ENCODE peak calls at places on chromosome 15, in seven cellular contexts. L, I, R, E, F, J and D are unnamed samples. For H3K4me1, the result is how much of the 10 kb centered on the place peaks cover.

GRCh38 chr15:90083419-90083818 is 18.8 kb downstream of the IDH2 start:
- DNase-seq in I (no peak), L (no peak), E (no peak), R (no peak), F (no peak), J (no peak), D (no peak)

GRCh38 chr15:34472947-34473346 is 35.3 kb upstream of the GOLGA8A start:
- DNase-seq in R (no peak), F (no peak), E (no peak), I (no peak), L (no peak), J (no peak), D (no peak)

GRCh38 chr15:63044077-63044644 is 1.6 kb downstream of the TPM1 start:
- DNase-seq in I (no peak), L (no peak), F (no peak), R (no peak), J (no peak), E (no peak), D (no peak)

GRCh38 chr15:65377976-65378366 is at the start of gene IGDCC3:
- DNase-seq in J (peak), F (no peak), R (peak), E (no peak), L (no peak), I (no peak), D (no peak)

GRCh38 chr15:40088929-40089755 is 19.5 kb downstream of the BMF start:
- DNase-seq in R (peak), L (no peak), I (peak), J (no peak), E (no peak), F (no peak), D (no peak)

GRCh38 chr15:45665261-45665660 is 30.4 kb downstream of the SQOR start:
- DNase-seq in R (no peak), E (no peak), F (no peak), L (no peak), J (no peak), I (no peak), D (no peak)

GRCh38 chr15:85462029-85462428 is 81.6 kb downstream of the AKAP13 start:
- DNase-seq in J (no peak), R (no peak), E (no peak), F (no peak), I (no peak), L (no peak), D (no peak)

GRCh38 chr15:74053941-74054529 is 28.3 kb downstream of the GOLGA6A start:
- DNase-seq in J (peak), I (peak), L (peak), E (no peak), F (peak), R (peak), D (peak)

GRCh38 chr15:88028024-88028423 is 228.5 kb downstream of the NTRK3 start:
- DNase-seq in L (no peak), I (no peak), E (no peak), F (no peak), J (no peak), R (peak), D (no peak)

GRCh38 chr15:101028772-101029438 is 109.7 kb downstream of the LRRK1 start:
- DNase-seq in F (peak), E (no peak), I (no peak), R (no peak), J (no peak), L (no peak), D (peak)

GRCh38 chr15:40095381-40096093 is 13.1 kb downstream of the BMF start:
- DNase-seq in L (no peak), F (peak), R (no peak), J (no peak), I (no peak), E (no peak), D (no peak)

GRCh38 chr15:66894986-66895780 is 170.2 kb upstream of the SMAD3 start:
- DNase-seq in E (no peak), J (no peak), I (no peak), R (no peak), L (no peak), F (no peak), D (peak)
- H3K4me1 ChIP-seq in E (half or more), J (under half), I (under half), R (under half), L (under half), F (under half), D (under half)

DNA sequence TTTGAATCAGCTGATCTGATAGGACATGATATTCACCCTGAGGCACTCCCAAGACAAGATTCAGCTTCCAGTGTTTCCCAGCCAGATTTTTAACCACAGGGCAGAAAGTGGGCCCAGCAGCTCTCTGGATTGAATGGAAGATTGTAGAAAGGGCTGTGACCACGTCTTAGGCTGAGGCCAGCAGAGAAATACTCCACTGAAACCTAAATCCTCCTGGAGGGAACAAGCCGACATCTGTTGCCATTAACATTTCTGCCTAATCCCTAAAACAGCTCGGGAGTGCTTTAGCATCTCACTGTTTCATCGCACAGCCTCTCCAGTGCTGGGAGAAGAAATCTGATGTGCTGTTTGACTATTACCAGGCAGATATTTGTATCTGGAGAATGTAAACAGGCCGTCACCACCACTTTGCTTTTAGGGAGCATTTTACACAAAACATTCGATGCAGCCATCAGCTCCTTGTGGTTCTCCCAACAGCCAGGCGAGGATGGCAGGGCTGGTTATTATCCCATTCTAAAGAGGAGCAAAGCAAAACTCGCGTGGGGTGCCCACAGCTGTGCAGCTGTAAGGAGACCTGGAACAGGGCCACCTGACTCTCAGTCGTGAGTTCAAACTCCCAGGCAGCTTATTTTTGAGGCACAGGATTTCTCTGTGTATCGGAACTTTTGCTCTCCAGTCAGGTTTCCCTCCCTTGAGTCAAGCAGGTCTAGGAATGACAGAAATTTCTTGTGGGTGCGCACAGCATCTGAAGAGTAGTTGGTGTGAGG is 117.4 kb downstream of the LIPC start:
- DNase-seq in I (peak), F (no peak), E (no peak), J (peak), R (no peak), L (no peak), D (no peak)
- H3K27ac ChIP-seq in I (peak), F (no peak), E (no peak), J (peak), R (no peak), L (peak), D (no peak)

GRCh38 chr15:51735211-51735610 is 2.2 kb downstream of the LYSMD2 start:
- DNase-seq in F (no peak), J (no peak), E (no peak), L (no peak), I (no peak), R (no peak), D (no peak)

GRCh38 chr15:51736069-51736468 is 1.4 kb downstream of the LYSMD2 start:
- DNase-seq in F (no peak), I (no peak), J (no peak), E (no peak), R (no peak), L (no peak), D (no peak)

GRCh38 chr15:51735611-51736010 is 1.8 kb downstream of the LYSMD2 start:
- DNase-seq in F (no peak), E (no peak), I (no peak), J (no peak), L (no peak), R (no peak), D (no peak)

GRCh38 chr15:51732661-51733060 is 4.8 kb downstream of the LYSMD2 start:
- DNase-seq in J (no peak), E (no peak), I (no peak), L (no peak), R (no peak), F (no peak), D (no peak)

DNA sequence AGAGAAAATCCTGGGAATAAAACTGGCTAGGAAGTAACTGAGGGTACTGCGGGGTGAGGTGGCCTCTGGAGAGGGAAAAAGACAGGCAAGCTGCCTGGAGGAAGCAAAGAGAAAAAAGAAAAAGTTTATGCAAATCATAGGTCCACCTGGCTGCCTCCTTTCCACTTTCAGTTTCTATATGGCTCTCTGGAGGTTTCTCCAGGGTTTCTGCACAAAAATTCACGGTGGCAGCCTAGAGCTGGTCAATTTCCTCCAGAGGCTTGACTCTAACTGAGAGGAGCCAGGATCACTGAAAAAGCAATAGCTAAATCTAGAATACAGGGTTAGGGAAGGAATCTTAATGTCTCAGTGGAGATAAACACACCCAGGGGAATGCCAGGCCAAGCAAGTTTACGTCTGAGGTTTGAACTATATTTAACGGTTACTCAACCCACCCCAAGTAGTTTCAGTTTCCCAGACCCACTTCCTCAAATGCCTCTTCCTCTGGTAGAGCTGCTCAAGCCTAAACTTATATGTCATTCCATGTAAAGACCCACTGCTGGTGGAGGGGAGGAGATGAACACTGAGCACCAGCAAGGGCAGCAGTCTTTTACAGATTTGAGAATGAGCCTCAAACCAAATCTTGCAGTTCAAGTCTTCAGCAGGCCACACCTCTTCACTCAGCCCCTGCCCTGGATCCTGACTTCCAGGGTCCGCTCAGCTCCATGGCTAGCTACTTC is 5.7 kb downstream of the LYSMD2 start:
- DNase-seq in R (peak), F (no peak), I (peak), J (no peak), E (no peak), L (no peak), D (no peak)
- H3K4me1 ChIP-seq in R (under half), F (under half), I (under half), J (under half), E (under half), L (under half), D (under half)

GRCh38 chr15:43287254-43287653 is 20.5 kb upstream of the TGM5 start:
- DNase-seq in I (no peak), R (no peak), E (no peak), L (no peak), J (no peak), F (no peak), D (no peak)
- H3K27ac ChIP-seq in I (no peak), R (no peak), E (no peak), L (no peak), J (no peak), F (no peak), D (no peak)